ENCODE peak calls at places on chromosomes 2 and 18, in eight cellular contexts. One of them, this sample, is unnamed.

GRCh38 chr2:114089636-114090325 is 199.9 kb downstream of the ACTR3 start:
- DNase-seq in PC-9: no peak
- DNase-seq in brain microvascular endothelial cell: no peak
- DNase-seq in left ventricle myocardium inferior: no peak
- DNase-seq in bronchial epithelial cell: no peak
- DNase-seq in BE2C: no peak
- DNase-seq in Peyer's patch: no peak
- DNase-seq in astrocyte: no peak
- DNase-seq in this sample: no peak

GRCh38 chr18:21110667-21111350 is 804 bp downstream of the ROCK1 start:
- DNase-seq in PC-9: no peak
- DNase-seq in brain microvascular endothelial cell: peak; percentile 32
- DNase-seq in left ventricle myocardium inferior: peak; percentile 44
- DNase-seq in bronchial epithelial cell: peak; percentile 35
- DNase-seq in BE2C: no peak
- DNase-seq in Peyer's patch: peak; percentile 84
- DNase-seq in astrocyte: peak; percentile 46
- DNase-seq in this sample: no peak

GRCh38 chr18:58858591-58859468 is 5.8 kb upstream of the ZNF532 start:
- DNase-seq in PC-9: no peak
- DNase-seq in brain microvascular endothelial cell: no peak
- DNase-seq in left ventricle myocardium inferior: no peak
- DNase-seq in bronchial epithelial cell: no peak
- DNase-seq in BE2C: no peak
- DNase-seq in Peyer's patch: peak; percentile 54
- DNase-seq in astrocyte: no peak
- DNase-seq in this sample: no peak

GRCh38 chr18:79746730-79747129 is 51.0 kb upstream of the KCNG2 start:
- DNase-seq in PC-9: no peak
- DNase-seq in brain microvascular endothelial cell: no peak
- DNase-seq in left ventricle myocardium inferior: no peak
- DNase-seq in bronchial epithelial cell: no peak
- DNase-seq in BE2C: no peak
- DNase-seq in Peyer's patch: no peak
- DNase-seq in astrocyte: no peak
- DNase-seq in this sample: no peak

GRCh38 chr2:240510513-240511210 is 47.1 kb downstream of the ANKMY1 start:
- DNase-seq in PC-9: no peak
- DNase-seq in brain microvascular endothelial cell: no peak
- DNase-seq in left ventricle myocardium inferior: no peak
- DNase-seq in bronchial epithelial cell: no peak
- DNase-seq in BE2C: no peak
- DNase-seq in Peyer's patch: peak; percentile 40
- DNase-seq in astrocyte: no peak
- DNase-seq in this sample: no peak

GRCh38 chr2:70041666-70042065 is 45.6 kb upstream of the PCBP1 start:
- DNase-seq in PC-9: no peak
- DNase-seq in brain microvascular endothelial cell: no peak
- DNase-seq in left ventricle myocardium inferior: no peak
- DNase-seq in bronchial epithelial cell: peak; percentile 14
- DNase-seq in BE2C: no peak
- DNase-seq in Peyer's patch: no peak
- DNase-seq in astrocyte: peak; percentile 14
- DNase-seq in this sample: no peak

GRCh38 chr2:14479486-14479885 is 153.0 kb upstream of the LRATD1 start:
- DNase-seq in PC-9: no peak
- DNase-seq in brain microvascular endothelial cell: no peak
- DNase-seq in left ventricle myocardium inferior: no peak
- DNase-seq in bronchial epithelial cell: no peak
- DNase-seq in BE2C: no peak
- DNase-seq in Peyer's patch: no peak
- DNase-seq in astrocyte: no peak
- DNase-seq in this sample: no peak

GRCh38 chr2:119005081-119005480 is 63.1 kb downstream of the MARCO start:
- DNase-seq in PC-9: peak; percentile 79
- DNase-seq in brain microvascular endothelial cell: no peak
- DNase-seq in left ventricle myocardium inferior: no peak
- DNase-seq in bronchial epithelial cell: no peak
- DNase-seq in BE2C: no peak
- DNase-seq in Peyer's patch: no peak
- DNase-seq in astrocyte: peak; percentile 5
- DNase-seq in this sample: no peak

GRCh38 chr2:121450301-121450700 is 80.4 kb upstream of the RNU4ATAC start:
- DNase-seq in PC-9: no peak
- DNase-seq in brain microvascular endothelial cell: no peak
- DNase-seq in left ventricle myocardium inferior: no peak
- DNase-seq in bronchial epithelial cell: no peak
- DNase-seq in BE2C: no peak
- DNase-seq in Peyer's patch: no peak
- DNase-seq in astrocyte: no peak
- DNase-seq in this sample: no peak

GRCh38 chr2:37625156-37625555 is 46.3 kb downstream of the CDC42EP3 start:
- DNase-seq in PC-9: no peak
- DNase-seq in brain microvascular endothelial cell: peak; percentile 68
- DNase-seq in left ventricle myocardium inferior: no peak
- DNase-seq in bronchial epithelial cell: peak; percentile 96
- DNase-seq in BE2C: no peak
- DNase-seq in Peyer's patch: no peak
- DNase-seq in astrocyte: peak; percentile 96
- DNase-seq in this sample: no peak

GRCh38 chr2:131040661-131041401 is 52.4 kb downstream of the FAM168B start:
- DNase-seq in PC-9: no peak
- DNase-seq in brain microvascular endothelial cell: peak; percentile 24
- DNase-seq in left ventricle myocardium inferior: no peak
- DNase-seq in bronchial epithelial cell: no peak
- DNase-seq in BE2C: no peak
- DNase-seq in Peyer's patch: no peak
- DNase-seq in astrocyte: no peak
- DNase-seq in this sample: no peak

GRCh38 chr2:173741715-173742114 is 223.5 kb downstream of the SP3 start:
- DNase-seq in PC-9: no peak
- DNase-seq in brain microvascular endothelial cell: no peak
- DNase-seq in left ventricle myocardium inferior: no peak
- DNase-seq in bronchial epithelial cell: peak; percentile 6
- DNase-seq in BE2C: peak; percentile 34
- DNase-seq in Peyer's patch: no peak
- DNase-seq in astrocyte: no peak
- DNase-seq in this sample: no peak

GRCh38 chr2:150778828-150779227 is 291.4 kb upstream of the RND3 start:
- DNase-seq in PC-9: no peak
- DNase-seq in brain microvascular endothelial cell: peak; percentile 9
- DNase-seq in left ventricle myocardium inferior: no peak
- DNase-seq in bronchial epithelial cell: no peak
- DNase-seq in BE2C: no peak
- DNase-seq in Peyer's patch: no peak
- DNase-seq in astrocyte: peak; percentile 23
- DNase-seq in this sample: no peak

GRCh38 chr18:37341016-37341415 is 224.6 kb downstream of the CELF4 start:
- DNase-seq in PC-9: no peak
- DNase-seq in brain microvascular endothelial cell: no peak
- DNase-seq in left ventricle myocardium inferior: no peak
- DNase-seq in bronchial epithelial cell: no peak
- DNase-seq in BE2C: peak; percentile 21
- DNase-seq in Peyer's patch: no peak
- DNase-seq in astrocyte: no peak
- DNase-seq in this sample: no peak

GRCh38 chr2:170238776-170239175 is 60.8 kb downstream of the MYO3B start:
- DNase-seq in PC-9: no peak
- DNase-seq in brain microvascular endothelial cell: no peak
- DNase-seq in left ventricle myocardium inferior: no peak
- DNase-seq in bronchial epithelial cell: no peak
- DNase-seq in BE2C: no peak
- DNase-seq in Peyer's patch: no peak
- DNase-seq in astrocyte: no peak
- DNase-seq in this sample: no peak

GRCh38 chr2:229133155-229133772 is 137.8 kb downstream of the PID1 start:
- DNase-seq in PC-9: no peak
- DNase-seq in brain microvascular endothelial cell: peak; percentile 6
- DNase-seq in left ventricle myocardium inferior: no peak
- DNase-seq in bronchial epithelial cell: peak; percentile 73
- DNase-seq in BE2C: no peak
- DNase-seq in Peyer's patch: no peak
- DNase-seq in astrocyte: peak; percentile 44
- DNase-seq in this sample: peak; percentile 29

GRCh38 chr2:241901018-241901380 is 31.5 kb downstream of the RTP5 start:
- DNase-seq in PC-9: peak; percentile 18
- DNase-seq in brain microvascular endothelial cell: no peak
- DNase-seq in left ventricle myocardium inferior: no peak
- DNase-seq in bronchial epithelial cell: no peak
- DNase-seq in BE2C: no peak
- DNase-seq in Peyer's patch: peak; percentile 37
- DNase-seq in astrocyte: no peak
- DNase-seq in this sample: no peak

GRCh38 chr18:12776821-12777471 is 74.1 kb downstream of the PSMG2 start:
- DNase-seq in PC-9: no peak
- DNase-seq in brain microvascular endothelial cell: no peak
- DNase-seq in left ventricle myocardium inferior: no peak
- DNase-seq in bronchial epithelial cell: no peak
- DNase-seq in BE2C: no peak
- DNase-seq in Peyer's patch: no peak
- DNase-seq in astrocyte: no peak
- DNase-seq in this sample: no peak

GRCh38 chr2:196566969-196567666 is 72.4 kb upstream of the CCDC150 start:
- DNase-seq in PC-9: no peak
- DNase-seq in brain microvascular endothelial cell: no peak
- DNase-seq in left ventricle myocardium inferior: no peak
- DNase-seq in bronchial epithelial cell: no peak
- DNase-seq in BE2C: no peak
- DNase-seq in Peyer's patch: no peak
- DNase-seq in astrocyte: no peak
- DNase-seq in this sample: no peak

GRCh38 chr18:50138181-50139064 is 56.5 kb downstream of the MYO5B start:
- DNase-seq in PC-9: no peak
- DNase-seq in brain microvascular endothelial cell: no peak
- DNase-seq in left ventricle myocardium inferior: no peak
- DNase-seq in bronchial epithelial cell: no peak
- DNase-seq in BE2C: no peak
- DNase-seq in Peyer's patch: no peak
- DNase-seq in astrocyte: peak; percentile 73
- DNase-seq in this sample: no peak

GRCh38 chr2:46097714-46098480 is 199.3 kb upstream of the EPAS1 start:
- DNase-seq in PC-9: peak; percentile 95
- DNase-seq in brain microvascular endothelial cell: peak; percentile 96
- DNase-seq in left ventricle myocardium inferior: no peak
- DNase-seq in bronchial epithelial cell: peak; percentile 94
- DNase-seq in BE2C: no peak
- DNase-seq in Peyer's patch: peak; percentile 63
- DNase-seq in astrocyte: peak; percentile 99
- DNase-seq in this sample: no peak

DNA sequence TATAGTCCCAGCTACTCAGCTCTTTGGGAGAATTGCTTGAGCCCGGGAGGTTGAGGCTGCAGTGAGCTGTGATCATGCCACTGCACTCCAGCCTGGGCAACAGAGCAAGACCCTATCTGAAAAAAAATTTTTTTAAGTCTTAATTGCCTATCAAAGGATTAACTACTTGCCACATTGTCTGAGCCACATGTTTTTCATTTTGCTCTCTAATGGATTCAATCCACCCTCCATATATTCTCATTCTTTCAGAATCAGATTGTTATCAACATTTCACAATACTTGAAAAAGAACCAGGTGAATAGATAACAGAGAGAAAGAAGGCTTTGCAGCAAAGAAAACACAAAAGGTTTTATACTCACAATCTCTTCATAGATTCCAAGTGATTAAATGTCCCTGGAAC is 61.0 kb downstream of the PXDN start:
- DNase-seq in PC-9: no peak
- DNase-seq in brain microvascular endothelial cell: no peak
- DNase-seq in left ventricle myocardium inferior: no peak
- DNase-seq in bronchial epithelial cell: no peak
- DNase-seq in BE2C: no peak
- DNase-seq in Peyer's patch: no peak
- DNase-seq in astrocyte: no peak
- DNase-seq in this sample: no peak
- H3K36me3 ChIP-seq in PC-9: peaks cover 5% of the 10 kb centered on the region
- H3K36me3 ChIP-seq in brain microvascular endothelial cell: peaks cover 47% of the 10 kb centered on the region
- H3K36me3 ChIP-seq in left ventricle myocardium inferior: peaks cover 48% of the 10 kb centered on the region
- H3K36me3 ChIP-seq in bronchial epithelial cell: peaks cover 7% of the 10 kb centered on the region
- H3K36me3 ChIP-seq in BE2C: no peaks in the 10 kb centered on the region
- H3K36me3 ChIP-seq in Peyer's patch: no peaks in the 10 kb centered on the region
- H3K36me3 ChIP-seq in astrocyte: peaks cover 44% of the 10 kb centered on the region
- H3K36me3 ChIP-seq in this sample: peaks cover 20% of the 10 kb centered on the region

GRCh38 chr18:23194969-23195957 is 60.0 kb downstream of the CABLES1 start:
- DNase-seq in PC-9: no peak
- DNase-seq in brain microvascular endothelial cell: no peak
- DNase-seq in left ventricle myocardium inferior: no peak
- DNase-seq in bronchial epithelial cell: no peak
- DNase-seq in BE2C: no peak
- DNase-seq in Peyer's patch: no peak
- DNase-seq in astrocyte: no peak
- DNase-seq in this sample: no peak

GRCh38 chr18:23196119-23197004 is 61.1 kb downstream of the CABLES1 start:
- DNase-seq in PC-9: no peak
- DNase-seq in brain microvascular endothelial cell: no peak
- DNase-seq in left ventricle myocardium inferior: no peak
- DNase-seq in bronchial epithelial cell: no peak
- DNase-seq in BE2C: no peak
- DNase-seq in Peyer's patch: no peak
- DNase-seq in astrocyte: peak; percentile 55
- DNase-seq in this sample: peak; percentile 16

GRCh38 chr18:23193727-23194126 is 58.4 kb downstream of the CABLES1 start:
- DNase-seq in PC-9: no peak
- DNase-seq in brain microvascular endothelial cell: no peak
- DNase-seq in left ventricle myocardium inferior: no peak
- DNase-seq in bronchial epithelial cell: no peak
- DNase-seq in BE2C: no peak
- DNase-seq in Peyer's patch: no peak
- DNase-seq in astrocyte: no peak
- DNase-seq in this sample: no peak

GRCh38 chr18:23191952-23192662 is 56.8 kb downstream of the CABLES1 start:
- DNase-seq in PC-9: no peak
- DNase-seq in brain microvascular endothelial cell: peak; percentile 70
- DNase-seq in left ventricle myocardium inferior: peak; percentile 68
- DNase-seq in bronchial epithelial cell: peak; percentile 66
- DNase-seq in BE2C: peak; percentile 49
- DNase-seq in Peyer's patch: peak; percentile 55
- DNase-seq in astrocyte: peak; percentile 85
- DNase-seq in this sample: no peak

GRCh38 chr18:23194150-23194968 is 59.1 kb downstream of the CABLES1 start:
- DNase-seq in PC-9: no peak
- DNase-seq in brain microvascular endothelial cell: peak; percentile 54
- DNase-seq in left ventricle myocardium inferior: no peak
- DNase-seq in bronchial epithelial cell: peak; percentile 10
- DNase-seq in BE2C: no peak
- DNase-seq in Peyer's patch: no peak
- DNase-seq in astrocyte: peak; percentile 35
- DNase-seq in this sample: no peak
- H3K36me3 ChIP-seq in PC-9: no peaks in the 10 kb centered on the region
- H3K36me3 ChIP-seq in brain microvascular endothelial cell: peaks cover 9% of the 10 kb centered on the region
- H3K36me3 ChIP-seq in left ventricle myocardium inferior: no peaks in the 10 kb centered on the region
- H3K36me3 ChIP-seq in bronchial epithelial cell: no peaks in the 10 kb centered on the region
- H3K36me3 ChIP-seq in BE2C: no peaks in the 10 kb centered on the region
- H3K36me3 ChIP-seq in Peyer's patch: no peaks in the 10 kb centered on the region
- H3K36me3 ChIP-seq in astrocyte: no peaks in the 10 kb centered on the region
- H3K36me3 ChIP-seq in this sample: peaks cover 2% of the 10 kb centered on the region

GRCh38 chr18:8632386-8632785 is 23.1 kb downstream of the RAB12 start:
- DNase-seq in PC-9: no peak
- DNase-seq in brain microvascular endothelial cell: no peak
- DNase-seq in left ventricle myocardium inferior: no peak
- DNase-seq in bronchial epithelial cell: no peak
- DNase-seq in BE2C: no peak
- DNase-seq in Peyer's patch: no peak
- DNase-seq in astrocyte: no peak
- DNase-seq in this sample: no peak
- H3K36me3 ChIP-seq in PC-9: peaks cover 34% of the 10 kb centered on the region
- H3K36me3 ChIP-seq in brain microvascular endothelial cell: peaks cover 20% of the 10 kb centered on the region
- H3K36me3 ChIP-seq in left ventricle myocardium inferior: peaks cover 51% of the 10 kb centered on the region
- H3K36me3 ChIP-seq in bronchial epithelial cell: peaks cover 20% of the 10 kb centered on the region
- H3K36me3 ChIP-seq in BE2C: no peaks in the 10 kb centered on the region
- H3K36me3 ChIP-seq in Peyer's patch: no peaks in the 10 kb centered on the region
- H3K36me3 ChIP-seq in astrocyte: peaks cover 26% of the 10 kb centered on the region
- H3K36me3 ChIP-seq in this sample: peaks cover 18% of the 10 kb centered on the region

GRCh38 chr2:237097326-237097910 is 11.7 kb downstream of the COPS8 start:
- DNase-seq in PC-9: no peak
- DNase-seq in brain microvascular endothelial cell: no peak
- DNase-seq in left ventricle myocardium inferior: no peak
- DNase-seq in bronchial epithelial cell: peak; percentile 24
- DNase-seq in BE2C: no peak
- DNase-seq in Peyer's patch: no peak
- DNase-seq in astrocyte: no peak
- DNase-seq in this sample: no peak
- H3K36me3 ChIP-seq in PC-9: peaks cover 57% of the 10 kb centered on the region
- H3K36me3 ChIP-seq in brain microvascular endothelial cell: peaks cover 36% of the 10 kb centered on the region
- H3K36me3 ChIP-seq in left ventricle myocardium inferior: peaks cover 79% of the 10 kb centered on the region
- H3K36me3 ChIP-seq in bronchial epithelial cell: peaks cover 10% of the 10 kb centered on the region
- H3K36me3 ChIP-seq in BE2C: peaks cover 29% of the 10 kb centered on the region
- H3K36me3 ChIP-seq in Peyer's patch: no peaks in the 10 kb centered on the region
- H3K36me3 ChIP-seq in astrocyte: peaks cover 36% of the 10 kb centered on the region
- H3K36me3 ChIP-seq in this sample: peaks cover 3% of the 10 kb centered on the region

This sample was measured in iPS DF 6.9.